ENCODE peak calls at places on chromosomes 3 and 15, in four cellular contexts. One of them, this sample, is unnamed.
A peak's percentile ranks its signal among the peaks of the same experiment; 100 is the strongest.

GRCh38 chr3:21587894-21588293 is 163.1 kb downstream of the ZNF385D start:
- DNase-seq in tibial artery: no peak
- DNase-seq in Caco-2: no peak
- DNase-seq in heart left ventricle: no peak
- DNase-seq in this sample: no peak

GRCh38 chr3:120145498-120146285 is 51.4 kb upstream of the GSK3B start:
- DNase-seq in heart left ventricle: no peak
- DNase-seq in Caco-2: peak; percentile 53
- DNase-seq in tibial artery: no peak
- DNase-seq in this sample: no peak

GRCh38 chr15:74631935-74632560 is 16.4 kb downstream of the CLK3 start:
- DNase-seq in tibial artery: no peak
- DNase-seq in Caco-2: peak; percentile 66
- DNase-seq in heart left ventricle: no peak
- DNase-seq in this sample: peak; percentile 47

GRCh38 chr3:120163816-120164215 is 69.6 kb upstream of the GSK3B start:
- DNase-seq in Caco-2: no peak
- DNase-seq in heart left ventricle: no peak
- DNase-seq in tibial artery: no peak
- DNase-seq in this sample: no peak

GRCh38 chr3:128617557-128618397 is 32.8 kb downstream of the RPN1 start:
- DNase-seq in tibial artery: peak; percentile 99
- DNase-seq in heart left ventricle: peak; percentile 98
- DNase-seq in Caco-2: peak; percentile 93
- DNase-seq in this sample: peak; percentile 98

GRCh38 chr3:98814799-98815450 is 51.8 kb downstream of the ST3GAL6 start:
- DNase-seq in heart left ventricle: no peak
- DNase-seq in Caco-2: no peak
- DNase-seq in tibial artery: no peak
- DNase-seq in this sample: no peak

GRCh38 chr15:49223536-49224274 is 53.7 kb downstream of the GALK2 start:
- DNase-seq in tibial artery: no peak
- DNase-seq in Caco-2: no peak
- DNase-seq in heart left ventricle: no peak
- DNase-seq in this sample: no peak

GRCh38 chr15:60795889-60796288 is 316.9 kb upstream of the ICE2 start:
- DNase-seq in Caco-2: no peak
- DNase-seq in tibial artery: no peak
- DNase-seq in heart left ventricle: no peak
- DNase-seq in this sample: no peak

GRCh38 chr15:92304239-92304975 is 89.3 kb upstream of the ST8SIA2 start:
- DNase-seq in tibial artery: no peak
- DNase-seq in Caco-2: no peak
- DNase-seq in heart left ventricle: no peak
- DNase-seq in this sample: no peak

GRCh38 chr15:65377976-65378366 is at the start of gene IGDCC3:
- DNase-seq in heart left ventricle: no peak
- DNase-seq in Caco-2: peak; percentile 83
- DNase-seq in tibial artery: no peak
- DNase-seq in this sample: no peak

GRCh38 chr3:192449036-192449435 is 278.3 kb downstream of the FGF12 start:
- DNase-seq in Caco-2: no peak
- DNase-seq in heart left ventricle: no peak
- DNase-seq in tibial artery: no peak
- DNase-seq in this sample: no peak

GRCh38 chr3:138768946-138769345 is 65.8 kb downstream of the PIK3CB start:
- DNase-seq in tibial artery: no peak
- DNase-seq in Caco-2: no peak
- DNase-seq in heart left ventricle: no peak
- DNase-seq in this sample: no peak

GRCh38 chr3:54342676-54343075 is 220.3 kb downstream of the CACNA2D3 start:
- DNase-seq in Caco-2: no peak
- DNase-seq in tibial artery: no peak
- DNase-seq in heart left ventricle: no peak
- DNase-seq in this sample: no peak

GRCh38 chr15:91872356-91873132 is 19.0 kb downstream of the SLCO3A1 start:
- DNase-seq in tibial artery: no peak
- DNase-seq in heart left ventricle: no peak
- DNase-seq in Caco-2: no peak
- DNase-seq in this sample: no peak

GRCh38 chr3:69084326-69084667 is 440 bp upstream of the ARL6IP5 start:
- DNase-seq in tibial artery: no peak
- DNase-seq in heart left ventricle: no peak
- DNase-seq in Caco-2: no peak
- DNase-seq in this sample: no peak

GRCh38 chr15:65004993-65005392 is 15.3 kb upstream of the SPG21 start:
- DNase-seq in tibial artery: no peak
- DNase-seq in heart left ventricle: no peak
- DNase-seq in Caco-2: no peak
- DNase-seq in this sample: no peak

GRCh38 chr3:107545680-107546120 is 22.9 kb downstream of the BBX start:
- DNase-seq in Caco-2: no peak
- DNase-seq in tibial artery: no peak
- DNase-seq in heart left ventricle: no peak
- DNase-seq in this sample: no peak

GRCh38 chr15:76187151-76187550 is 124.1 kb downstream of the ETFA start:
- DNase-seq in Caco-2: no peak
- DNase-seq in heart left ventricle: no peak
- DNase-seq in tibial artery: no peak
- DNase-seq in this sample: no peak

GRCh38 chr3:13105851-13106250 is 32.6 kb upstream of the IQSEC1 start:
- DNase-seq in tibial artery: no peak
- DNase-seq in Caco-2: peak; percentile 28
- DNase-seq in heart left ventricle: no peak
- DNase-seq in this sample: no peak

GRCh38 chr3:45067486-45067885 is 41.4 kb downstream of the CLEC3B start:
- DNase-seq in Caco-2: no peak
- DNase-seq in tibial artery: no peak
- DNase-seq in heart left ventricle: no peak
- DNase-seq in this sample: no peak

GRCh38 chr3:52438579-52439425 is 6.1 kb downstream of the SEMA3G start:
- DNase-seq in heart left ventricle: peak; percentile 18
- DNase-seq in tibial artery: peak; percentile 55
- DNase-seq in Caco-2: no peak
- DNase-seq in this sample: no peak

GRCh38 chr3:66393486-66394260 is 107.1 kb downstream of the LRIG1 start:
- DNase-seq in Caco-2: no peak
- DNase-seq in tibial artery: no peak
- DNase-seq in heart left ventricle: no peak
- DNase-seq in this sample: no peak

GRCh38 chr15:85171736-85172135 is 190.1 kb downstream of the PDE8A start:
- DNase-seq in Caco-2: no peak
- DNase-seq in tibial artery: no peak
- DNase-seq in heart left ventricle: no peak
- DNase-seq in this sample: no peak

GRCh38 chr15:78298983-78299301 is 467 bp downstream of the SKIC8 start:
- DNase-seq in tibial artery: no peak
- DNase-seq in heart left ventricle: no peak
- DNase-seq in Caco-2: no peak
- DNase-seq in this sample: no peak

GRCh38 chr15:39582977-39583585 is 2.2 kb downstream of the THBS1 start:
- DNase-seq in tibial artery: no peak
- DNase-seq in Caco-2: no peak
- DNase-seq in heart left ventricle: no peak
- DNase-seq in this sample: no peak

GRCh38 chr3:58994746-58995330 is 55.0 kb downstream of the CFAP20DC start:
- DNase-seq in heart left ventricle: no peak
- DNase-seq in Caco-2: peak; percentile 43
- DNase-seq in tibial artery: no peak
- DNase-seq in this sample: no peak

GRCh38 chr15:62796296-62796695 is 246.3 kb upstream of the TPM1 start:
- DNase-seq in tibial artery: no peak
- DNase-seq in heart left ventricle: no peak
- DNase-seq in Caco-2: no peak
- DNase-seq in this sample: no peak

GRCh38 chr15:50816191-50816590 is 50.7 kb upstream of the SPPL2A start:
- DNase-seq in Caco-2: no peak
- DNase-seq in heart left ventricle: no peak
- DNase-seq in tibial artery: no peak
- DNase-seq in this sample: no peak

GRCh38 chr15:39860200-39860599 is 59.9 kb downstream of the GPR176 start:
- DNase-seq in tibial artery: no peak
- DNase-seq in Caco-2: no peak
- DNase-seq in heart left ventricle: no peak
- DNase-seq in this sample: no peak

GRCh38 chr3:130759692-130760338 is 13.2 kb upstream of the PIK3R4 start:
- DNase-seq in Caco-2: peak; percentile 34
- DNase-seq in tibial artery: no peak
- DNase-seq in heart left ventricle: no peak
- DNase-seq in this sample: no peak

GRCh38 chr3:204102-204501 is 7.5 kb downstream of the CHL1 start:
- DNase-seq in Caco-2: no peak
- DNase-seq in tibial artery: no peak
- DNase-seq in heart left ventricle: no peak
- DNase-seq in this sample: no peak

GRCh38 chr3:212432-212831 is 15.9 kb downstream of the CHL1 start:
- DNase-seq in Caco-2: no peak
- DNase-seq in heart left ventricle: no peak
- DNase-seq in tibial artery: no peak
- DNase-seq in this sample: no peak

GRCh38 chr3:210649-211048 is 14.1 kb downstream of the CHL1 start:
- DNase-seq in heart left ventricle: no peak
- DNase-seq in Caco-2: no peak
- DNase-seq in tibial artery: no peak
- DNase-seq in this sample: no peak

DNA sequence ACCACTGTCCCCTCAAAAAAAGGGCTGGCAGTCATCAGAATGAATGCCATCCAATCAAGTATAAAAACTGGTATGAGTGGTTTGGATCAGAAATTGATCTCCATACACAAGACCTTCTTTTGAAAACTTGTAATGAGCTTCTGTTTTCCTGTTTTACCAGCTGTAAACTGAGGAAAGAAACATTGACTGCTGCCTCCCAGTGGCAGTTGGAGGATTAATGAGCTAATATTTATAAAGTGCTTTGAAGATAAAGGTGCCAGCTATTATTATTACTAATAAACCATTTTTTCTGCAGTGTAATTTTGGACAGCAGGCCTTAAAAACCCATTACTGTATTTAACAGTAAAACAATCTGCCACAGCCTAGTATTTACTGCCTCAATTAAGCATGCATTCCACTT is 11.4 kb downstream of the CHL1 start:
- DNase-seq in heart left ventricle: no peak
- DNase-seq in tibial artery: no peak
- DNase-seq in Caco-2: no peak
- DNase-seq in this sample: no peak
- TF ChIP-seq CTCF in heart left ventricle: no peak
- TF ChIP-seq CTCF in tibial artery: no peak
- TF ChIP-seq CTCF in Caco-2: no peak
- TF ChIP-seq CTCF in this sample: no peak

DNA sequence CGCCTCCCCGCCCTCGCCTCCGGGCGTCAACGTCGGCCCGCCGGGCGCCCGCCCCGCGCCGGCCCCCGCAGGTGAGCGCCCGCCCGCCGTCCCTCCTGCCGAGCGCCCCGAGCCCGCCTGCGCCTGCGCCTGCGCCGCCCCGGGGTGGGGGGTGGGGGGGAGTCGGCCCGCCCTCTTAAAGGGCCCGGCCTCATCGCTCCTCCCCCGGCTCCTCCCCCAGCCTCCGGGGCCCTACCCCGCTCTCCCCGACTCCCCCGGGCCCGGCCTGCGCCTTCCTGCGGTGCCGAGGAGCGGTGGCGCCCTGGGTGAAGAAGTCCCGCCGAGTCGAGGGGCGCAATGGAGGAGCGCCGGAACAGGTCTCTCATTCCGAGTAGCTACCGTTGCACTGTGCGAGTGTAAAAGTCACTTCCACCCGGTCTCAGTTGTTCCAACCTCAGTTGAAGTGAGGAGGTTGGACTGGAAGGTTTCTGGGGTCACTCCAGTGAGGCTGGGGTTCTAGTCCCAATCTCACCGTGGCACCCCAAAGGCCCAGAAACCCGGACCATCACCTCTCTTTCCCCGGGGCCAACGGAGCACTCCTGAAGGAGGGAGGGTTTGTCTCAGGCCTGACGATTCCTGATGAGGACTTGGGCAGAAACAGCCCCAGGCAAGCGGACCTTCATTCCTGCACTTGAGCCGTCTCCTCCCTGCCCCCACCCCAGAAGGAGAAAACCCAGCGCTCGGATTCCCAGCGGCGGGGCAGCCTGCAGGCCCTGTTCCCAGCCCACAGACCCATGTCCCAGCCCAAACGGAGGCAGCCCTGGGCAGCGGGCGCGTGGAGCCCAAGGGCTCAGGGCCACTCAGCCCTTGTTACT is 1.5 kb upstream of the TNK2 start:
- DNase-seq in tibial artery: peak; percentile 94
- DNase-seq in heart left ventricle: peak; percentile 86
- DNase-seq in Caco-2: peak; percentile 86
- DNase-seq in this sample: peak; percentile 88
- TF ChIP-seq CTCF in tibial artery: no peak
- TF ChIP-seq CTCF in heart left ventricle: no peak
- TF ChIP-seq CTCF in Caco-2: no peak
- TF ChIP-seq CTCF in this sample: no peak

GRCh38 chr3:159126261-159127020 is 324.6 kb downstream of the MFSD1 start:
- DNase-seq in heart left ventricle: no peak
- DNase-seq in tibial artery: no peak
- DNase-seq in Caco-2: no peak
- DNase-seq in this sample: no peak

GRCh38 chr3:159128628-159129027 is 326.8 kb downstream of the MFSD1 start:
- DNase-seq in Caco-2: no peak
- DNase-seq in tibial artery: no peak
- DNase-seq in heart left ventricle: no peak
- DNase-seq in this sample: no peak

GRCh38 chr3:159131376-159131775 is 329.5 kb downstream of the MFSD1 start:
- DNase-seq in Caco-2: no peak
- DNase-seq in tibial artery: no peak
- DNase-seq in heart left ventricle: no peak
- DNase-seq in this sample: no peak

GRCh38 chr3:159127021-159127392 is 325.2 kb downstream of the MFSD1 start:
- DNase-seq in Caco-2: no peak
- DNase-seq in tibial artery: no peak
- DNase-seq in heart left ventricle: no peak
- DNase-seq in this sample: no peak

GRCh38 chr3:159130108-159130507 is 328.3 kb downstream of the MFSD1 start:
- DNase-seq in heart left ventricle: no peak
- DNase-seq in Caco-2: no peak
- DNase-seq in tibial artery: no peak
- DNase-seq in this sample: no peak
- TF ChIP-seq CTCF in heart left ventricle: peak; percentile 13
- TF ChIP-seq CTCF in Caco-2: peak; percentile 25
- TF ChIP-seq CTCF in tibial artery: no peak
- TF ChIP-seq CTCF in this sample: no peak

GRCh38 chr15:43439268-43439667 is 53.7 kb downstream of the TP53BP1 start:
- DNase-seq in tibial artery: no peak
- DNase-seq in Caco-2: no peak
- DNase-seq in heart left ventricle: no peak
- DNase-seq in this sample: no peak

GRCh38 chr15:43433661-43434303 is 59.2 kb downstream of the TP53BP1 start:
- DNase-seq in tibial artery: no peak
- DNase-seq in Caco-2: no peak
- DNase-seq in heart left ventricle: no peak
- DNase-seq in this sample: no peak

GRCh38 chr15:43433160-43433559 is 59.8 kb downstream of the TP53BP1 start:
- DNase-seq in Caco-2: no peak
- DNase-seq in tibial artery: no peak
- DNase-seq in heart left ventricle: no peak
- DNase-seq in this sample: no peak

GRCh38 chr15:43434436-43434835 is 58.5 kb downstream of the TP53BP1 start:
- DNase-seq in heart left ventricle: no peak
- DNase-seq in tibial artery: no peak
- DNase-seq in Caco-2: no peak
- DNase-seq in this sample: no peak

GRCh38 chr15:43436395-43436794 is 56.6 kb downstream of the TP53BP1 start:
- DNase-seq in tibial artery: no peak
- DNase-seq in heart left ventricle: no peak
- DNase-seq in Caco-2: no peak
- DNase-seq in this sample: no peak
- TF ChIP-seq CTCF in tibial artery: no peak
- TF ChIP-seq CTCF in heart left ventricle: no peak
- TF ChIP-seq CTCF in Caco-2: no peak
- TF ChIP-seq CTCF in this sample: no peak